ENCODE peak calls at places on chromosomes 4 and X, in four cellular contexts. G, X, N and L are unnamed samples.
A peak's percentile ranks its signal among the peaks of the same experiment; 100 is the strongest.

GRCh38 chr4:77025643-77026321 is 50.0 kb downstream of the CCNI start:
- DNase-seq in G (no peak), X (no peak), N (no peak), L (peak; percentile 7)

GRCh38 chr4:148430847-148431246 is 11.4 kb downstream of the NR3C2 start:
- DNase-seq in G (no peak), X (no peak), N (no peak), L (no peak)

GRCh38 chr4:110681381-110681780 is 58.5 kb upstream of the PITX2 start:
- DNase-seq in G (no peak), X (no peak), N (no peak), L (no peak)

GRCh38 chr4:55071951-55072350 is 53.4 kb downstream of the KDR start:
- DNase-seq in G (no peak), X (no peak), N (no peak), L (no peak)

GRCh38 chrX:1925053-1925481 is 310.2 kb downstream of the ASMT start:
- DNase-seq in G (no peak), X (peak; percentile 69), N (no peak), L (no peak)

GRCh38 chrX:134460861-134461218 is 875 bp downstream of the HPRT1 start:
- DNase-seq in G (no peak), X (no peak), N (peak; percentile 24), L (no peak)

GRCh38 chrX:314049-314448 is 4.5 kb downstream of the GTPBP6 start:
- DNase-seq in G (no peak), X (no peak), N (no peak), L (no peak)

GRCh38 chr4:145414224-145414623 is 67.4 kb upstream of the SMAD1 start:
- DNase-seq in G (no peak), X (no peak), N (no peak), L (no peak)

GRCh38 chrX:24149346-24150050 is at the start of gene ZFX:
- DNase-seq in G (peak; percentile 9), X (peak; percentile 56), N (peak; percentile 46), L (no peak)

GRCh38 chr4:16140520-16141249 is 56.9 kb upstream of the PROM1 start:
- DNase-seq in G (peak; percentile 99), X (no peak), N (no peak), L (no peak)

GRCh38 chr4:166896254-166896653 is 338.0 kb downstream of the SPOCK3 start:
- DNase-seq in G (no peak), X (no peak), N (no peak), L (no peak)

GRCh38 chrX:23369037-23369436 is 34.4 kb downstream of the PTCHD1 start:
- DNase-seq in G (no peak), X (no peak), N (no peak), L (no peak)

GRCh38 chr4:38119663-38120374 is 159.6 kb downstream of the PTTG2 start:
- DNase-seq in G (no peak), X (no peak), N (no peak), L (no peak)

GRCh38 chr4:44320833-44321232 is 127.8 kb downstream of the KCTD8 start:
- DNase-seq in G (no peak), X (no peak), N (no peak), L (no peak)

GRCh38 chr4:107027379-107027778 is 8.7 kb downstream of the DKK2 start:
- DNase-seq in G (no peak), X (no peak), N (no peak), L (no peak)

GRCh38 chr4:1309261-1310010 is 19.7 kb downstream of the MAEA start:
- DNase-seq in G (peak; percentile 91), X (peak; percentile 89), N (peak; percentile 89), L (peak; percentile 28)

GRCh38 chrX:39814391-39814790 is 283.4 kb downstream of the BCOR start:
- DNase-seq in G (no peak), X (no peak), N (peak; percentile 34), L (no peak)

GRCh38 chr4:21517460-21517859 is 431.1 kb downstream of the KCNIP4 start:
- DNase-seq in G (no peak), X (no peak), N (no peak), L (no peak)

GRCh38 chr4:176902710-176903323 is 110.1 kb upstream of the VEGFC start:
- DNase-seq in G (no peak), X (no peak), N (no peak), L (peak; percentile 53)

GRCh38 chr4:52369649-52370048 is 289.5 kb downstream of the USP46 start:
- DNase-seq in G (peak; percentile 97), X (no peak), N (no peak), L (no peak)
- TF ChIP-seq SIN3A in G (no peak), X (no peak), N (no peak), L (no peak)

DNA sequence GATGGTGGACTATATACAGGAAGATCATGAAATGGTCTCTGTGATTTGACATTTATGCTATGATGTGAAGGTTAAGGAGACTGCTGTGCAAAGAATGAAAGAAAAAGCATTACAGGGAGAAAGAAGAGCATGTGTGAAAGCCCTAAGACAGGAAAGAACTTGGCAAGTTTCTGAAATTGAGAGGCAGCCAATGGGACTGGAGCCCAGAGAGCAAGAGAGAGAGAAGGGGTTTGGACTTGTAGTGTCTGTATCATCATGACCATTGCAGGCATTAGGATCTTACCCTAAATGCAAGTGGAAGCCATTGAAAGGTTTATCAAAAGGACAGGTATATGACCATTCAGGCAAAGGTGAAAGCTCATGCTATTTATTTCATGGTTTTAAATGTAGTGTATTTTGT is 147.1 kb downstream of the NAA11 start:
- DNase-seq in G (no peak), X (no peak), N (no peak), L (no peak)
- TF ChIP-seq KDM1A in G (no peak), X (no peak), N (no peak), L (no peak)

DNA sequence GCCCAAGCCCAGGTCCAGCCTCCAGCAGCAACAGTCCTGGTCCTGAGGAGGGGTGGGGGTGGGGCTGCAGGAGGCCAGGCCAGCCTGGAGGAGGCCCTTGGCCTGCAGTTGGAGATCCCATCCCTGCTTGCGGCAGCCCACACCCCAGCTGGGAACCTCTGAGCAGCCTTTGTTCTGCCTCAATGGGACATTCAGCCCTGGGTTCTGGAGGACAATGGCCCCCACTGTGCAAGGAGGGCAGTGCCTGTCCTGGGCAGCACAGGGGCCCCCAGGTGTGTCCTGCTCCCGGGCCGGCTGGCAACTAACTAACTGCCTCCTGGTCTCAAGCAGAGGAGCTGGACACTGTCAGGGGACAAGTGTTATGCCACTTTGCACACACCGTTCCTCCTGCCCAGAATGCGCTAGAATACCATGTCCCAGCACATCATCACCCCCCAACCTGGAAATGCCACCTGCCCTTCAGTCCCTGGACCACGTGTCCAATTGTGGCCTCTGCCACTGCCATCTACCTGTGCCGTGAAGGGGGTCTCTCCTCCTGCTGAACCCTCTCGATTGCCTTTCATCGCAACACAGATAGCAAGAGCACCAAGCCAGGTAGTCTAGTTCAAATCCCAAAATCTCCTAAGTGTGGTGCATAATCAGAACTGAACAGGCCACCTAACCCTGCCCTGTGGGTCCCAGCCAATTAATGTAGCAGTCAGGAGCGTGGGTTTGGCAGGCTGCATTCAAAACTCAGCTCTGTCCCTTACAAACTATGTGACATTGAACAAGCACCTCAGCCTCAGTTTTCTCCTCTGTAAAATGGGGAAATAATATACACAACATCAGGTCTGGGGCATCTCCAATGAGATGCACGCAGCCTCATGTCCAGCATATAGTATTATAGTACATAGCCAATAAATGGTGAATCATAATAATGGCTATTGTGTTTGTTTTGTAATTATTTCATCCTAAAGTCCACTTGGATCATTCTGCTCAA is 8.8 kb downstream of the PPP2R2C start:
- DNase-seq in G (no peak), X (peak; percentile 45), N (no peak), L (no peak)
- TF ChIP-seq HDAC6 in G (no peak), X (no peak), N (no peak), L (no peak)

GRCh38 chr4:144295286-144295995 is 154.9 kb upstream of the GYPA start:
- DNase-seq in G (no peak), X (no peak), N (no peak), L (no peak)
- TF ChIP-seq SIN3A in G (no peak), X (no peak), N (no peak), L (no peak)

GRCh38 chrX:109629310-109629709 is 4.3 kb upstream of the KCNE5 start:
- DNase-seq in G (no peak), X (no peak), N (no peak), L (no peak)

GRCh38 chrX:109632906-109633504 is 8.0 kb upstream of the KCNE5 start:
- DNase-seq in G (no peak), X (no peak), N (peak; percentile 27), L (no peak)

GRCh38 chrX:109638158-109638557 is 13.2 kb upstream of the KCNE5 start:
- DNase-seq in G (no peak), X (no peak), N (no peak), L (no peak)

DNA sequence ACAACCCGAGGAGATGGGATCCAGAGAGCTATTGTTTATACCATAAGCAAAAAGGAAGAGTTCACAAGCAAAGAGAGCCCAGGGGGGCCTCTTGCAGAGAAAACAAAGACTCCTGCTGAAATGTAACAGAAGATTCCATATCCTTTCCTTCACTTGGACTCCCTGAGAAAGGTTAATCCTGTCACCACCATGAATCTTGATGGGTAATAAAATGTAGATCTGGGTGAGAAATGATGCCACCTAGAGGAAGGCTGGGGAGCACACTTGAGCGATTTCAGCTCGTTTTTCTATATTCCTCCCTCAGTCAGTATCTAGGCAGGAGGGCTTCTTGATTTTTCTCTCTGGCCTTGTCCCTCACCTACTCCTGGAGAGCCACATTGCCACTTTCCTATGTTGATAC is 10.2 kb upstream of the KCNE5 start:
- DNase-seq in G (no peak), X (no peak), N (peak; percentile 25), L (no peak)
- TF ChIP-seq KDM1A in G (no peak), X (no peak), N (no peak), L (no peak)

GRCh38 chr4:143347495-143347894 is 10.8 kb downstream of the GAB1 start:
- DNase-seq in G (no peak), X (no peak), N (no peak), L (no peak)

GRCh38 chr4:143344774-143345173 is 8.1 kb downstream of the GAB1 start:
- DNase-seq in G (no peak), X (no peak), N (peak; percentile 46), L (no peak)

GRCh38 chr4:143344011-143344410 is 7.3 kb downstream of the GAB1 start:
- DNase-seq in G (no peak), X (no peak), N (no peak), L (no peak)

GRCh38 chr4:143348233-143349077 is 11.8 kb downstream of the GAB1 start:
- DNase-seq in G (no peak), X (no peak), N (peak; percentile 70), L (no peak)

GRCh38 chr4:143346208-143346607 is 9.5 kb downstream of the GAB1 start:
- DNase-seq in G (no peak), X (no peak), N (no peak), L (no peak)
- TF ChIP-seq HDAC6 in G (no peak), X (no peak), N (no peak), L (no peak)

GRCh38 chrX:40947276-40947675 is 138.0 kb upstream of the USP9X start:
- DNase-seq in G (no peak), X (no peak), N (no peak), L (no peak)
- TF ChIP-seq SIN3A in G (no peak), X (no peak), N (no peak), L (no peak)